ENCODE peak calls at places on chromosome 1, in seven cellular contexts. N, E, O, F, C, J and I are unnamed samples.

GRCh38 chr1:180586671-180587155 is 27.9 kb downstream of the OVAAL start:
- DNase-seq in N (no peak), E (no peak), O (no peak), F (no peak), C (peak), J (no peak), I (no peak)

GRCh38 chr1:224205438-224205840 is 22.4 kb downstream of the DEGS1 start:
- DNase-seq in N (no peak), E (no peak), O (peak), F (no peak), C (peak), J (peak), I (no peak)

GRCh38 chr1:179226749-179227148 is 2.7 kb downstream of the ABL2 start:
- DNase-seq in N (no peak), E (no peak), O (no peak), F (no peak), C (no peak), J (no peak), I (no peak)

GRCh38 chr1:32742132-32742947 is 39.8 kb upstream of the SYNC start:
- DNase-seq in N (peak), E (no peak), O (no peak), F (no peak), C (peak), J (no peak), I (no peak)

GRCh38 chr1:151828931-151829330 is 2.7 kb downstream of the RORC start:
- DNase-seq in N (no peak), E (no peak), O (peak), F (no peak), C (peak), J (no peak), I (no peak)

GRCh38 chr1:234962340-234962989 is 166.2 kb downstream of the TOMM20 start:
- DNase-seq in N (peak), E (peak), O (no peak), F (peak), C (no peak), J (peak), I (no peak)

GRCh38 chr1:33143698-33144097 is 38.1 kb downstream of the TRIM62 start:
- DNase-seq in N (no peak), E (no peak), O (no peak), F (no peak), C (no peak), J (no peak), I (no peak)

GRCh38 chr1:222829868-222830267 is 15.0 kb downstream of the DISP1 start:
- DNase-seq in N (no peak), E (no peak), O (no peak), F (no peak), C (no peak), J (no peak), I (no peak)

GRCh38 chr1:248372394-248372793 is 3.2 kb upstream of the OR2T6 start:
- DNase-seq in N (no peak), E (no peak), O (no peak), F (no peak), C (no peak), J (no peak), I (no peak)

GRCh38 chr1:117077267-117077666 is 17.1 kb downstream of the TTF2 start:
- DNase-seq in N (no peak), E (no peak), O (no peak), F (no peak), C (peak), J (no peak), I (no peak)

GRCh38 chr1:26081267-26082019 is 14.0 kb upstream of the TRIM63 start:
- DNase-seq in N (no peak), E (no peak), O (peak), F (no peak), C (no peak), J (no peak), I (no peak)

GRCh38 chr1:83845437-83846071 is 153.4 kb downstream of the TTLL7 start:
- DNase-seq in N (no peak), E (no peak), O (no peak), F (no peak), C (no peak), J (no peak), I (no peak)

GRCh38 chr1:203763505-203763904 is 1.5 kb upstream of the LAX1 start:
- DNase-seq in N (no peak), E (no peak), O (no peak), F (no peak), C (no peak), J (no peak), I (no peak)
- H3K27ac ChIP-seq in N (no peak), E (no peak), O (no peak), F (no peak), C (no peak), J (no peak), I (no peak)

GRCh38 chr1:56513095-56513494 is 66.3 kb downstream of the PLPP3 start:
- DNase-seq in N (no peak), E (no peak), O (no peak), F (no peak), C (no peak), J (no peak), I (no peak)
- TF ChIP-seq CTCF in N (no peak), E (no peak), O (no peak), F (no peak), C (no peak), J (no peak), I (no peak)

GRCh38 chr1:184387069-184387870 is 441 bp downstream of the C1orf21 start:
- DNase-seq in N (peak), E (no peak), O (peak), F (peak), C (no peak), J (peak), I (no peak)
- H3K27ac ChIP-seq in N (peak), E (peak), O (peak), F (peak), C (peak), J (peak), I (peak)

DNA sequence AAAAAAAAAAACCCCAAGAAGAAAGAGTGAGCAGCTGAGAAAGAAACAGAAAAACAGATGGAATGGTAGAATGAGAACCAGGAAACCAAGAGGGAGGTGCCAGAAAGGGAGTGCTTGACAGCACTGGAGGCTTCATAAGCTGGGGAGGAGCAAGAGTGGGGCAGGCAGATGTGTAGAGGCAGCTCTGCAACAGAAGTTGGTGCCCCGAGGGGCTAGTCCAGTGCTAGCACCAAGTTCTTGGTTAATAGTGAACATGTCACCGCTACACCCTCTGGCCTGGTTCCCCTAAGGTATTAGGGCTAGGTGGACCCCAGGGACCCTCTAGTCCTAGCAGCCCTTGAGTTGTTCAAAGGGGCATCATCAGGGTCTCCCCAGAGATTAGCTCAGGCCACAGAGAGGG is 98.0 kb downstream of the TGFBR3 start:
- DNase-seq in N (no peak), E (no peak), O (no peak), F (no peak), C (no peak), J (no peak), I (no peak)
- TF ChIP-seq CTCF in N (no peak), E (no peak), O (no peak), F (no peak), C (no peak), J (no peak), I (no peak)

DNA sequence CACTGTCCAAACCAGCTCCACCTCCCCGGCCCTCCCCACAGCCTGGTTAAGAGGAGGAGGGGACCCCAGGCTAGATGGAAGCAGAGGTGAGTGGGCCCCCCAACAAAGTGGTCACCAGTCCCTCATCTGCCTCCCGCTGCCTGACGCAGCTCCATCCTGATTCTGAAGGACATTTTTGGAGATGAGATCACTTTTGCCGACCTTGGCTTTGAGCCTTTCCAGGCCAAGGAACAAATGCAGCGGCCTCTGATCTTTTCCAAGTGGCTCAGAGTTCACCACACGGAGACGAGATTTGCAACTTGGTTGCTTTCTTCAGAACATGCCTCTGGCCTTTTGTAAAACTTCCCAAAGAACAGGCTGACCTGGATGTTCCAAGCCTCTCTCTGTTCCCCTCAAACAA is 223.1 kb downstream of the NPHP4 start:
- DNase-seq in N (no peak), E (no peak), O (no peak), F (no peak), C (no peak), J (no peak), I (no peak)
- H3K27ac ChIP-seq in N (no peak), E (no peak), O (no peak), F (no peak), C (no peak), J (no peak), I (no peak)